ENCODE peak calls at places on chromosomes 3 and 15, in four cellular contexts. E is GM12891, V is GM12878, D is HL-60. C is an unnamed sample.

GRCh38 chr3:28077566-28077965 is 163.9 kb upstream of the CMC1 start:
- DNase-seq in E (no peak), V (no peak), D (no peak), C (no peak)

GRCh38 chr15:65006876-65007275 is 17.2 kb upstream of the SPG21 start:
- DNase-seq in E (no peak), V (no peak), D (no peak), C (no peak)

GRCh38 chr3:46214751-46215352 is 6.7 kb upstream of the CCR1 start:
- DNase-seq in E (no peak), V (no peak), D (peak), C (no peak)

GRCh38 chr3:48607519-48607918 is 1.9 kb downstream of the UQCRC1 start:
- DNase-seq in E (no peak), V (no peak), D (no peak), C (no peak)

GRCh38 chr15:49438970-49439631 is 16.1 kb downstream of the FGF7 start:
- DNase-seq in E (no peak), V (peak), D (peak), C (no peak)

GRCh38 chr3:39154323-39155021 is 1.1 kb upstream of the CSRNP1 start:
- DNase-seq in E (no peak), V (no peak), D (no peak), C (peak)

GRCh38 chr3:48662753-48663488 is at the start of gene CELSR3:
- DNase-seq in E (no peak), V (peak), D (peak), C (peak)

GRCh38 chr15:92097473-92098178 is 244.1 kb downstream of the SLCO3A1 start:
- DNase-seq in E (no peak), V (peak), D (peak), C (peak)

GRCh38 chr3:23981955-23982354 is 36.9 kb downstream of the NR1D2 start:
- DNase-seq in E (no peak), V (no peak), D (no peak), C (no peak)

GRCh38 chr15:94225616-94226015 is 5.7 kb upstream of the MCTP2 start:
- DNase-seq in E (no peak), V (no peak), D (no peak), C (no peak)

GRCh38 chr3:32106929-32107362 is 526 bp downstream of the GPD1L start:
- DNase-seq in E (peak), V (no peak), D (peak), C (peak)
- TF ChIP-seq SPI1 in E (no peak), V (no peak), D (no peak), C (no peak)

DNA sequence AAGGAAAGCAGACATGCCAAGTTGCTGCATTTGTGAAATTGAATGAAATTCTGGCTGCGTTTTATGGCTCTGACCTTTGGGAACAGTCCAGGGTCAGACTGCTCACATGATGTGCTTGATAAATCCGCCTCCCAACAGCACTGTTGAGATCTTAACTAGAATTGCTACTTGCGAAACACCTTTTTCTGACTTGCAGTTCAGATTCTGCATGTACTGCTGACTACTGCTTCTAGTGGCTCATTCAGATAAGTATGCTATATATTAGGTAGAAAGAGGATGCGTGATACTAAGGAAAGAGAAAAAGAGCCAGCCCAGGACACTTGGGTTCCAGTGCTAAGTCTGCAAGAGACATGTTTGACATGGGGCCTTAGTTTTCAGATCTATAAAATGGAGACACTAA is 129.4 kb downstream of the LPP start:
- DNase-seq in E (no peak), V (no peak), D (no peak), C (no peak)
- TF ChIP-seq SPI1 in E (no peak), V (no peak), D (no peak), C (no peak)

GRCh38 chr3:151895478-151895877 is 22.0 kb downstream of the SUCNR1 start:
- DNase-seq in E (no peak), V (no peak), D (no peak), C (no peak)
- TF ChIP-seq SPI1 in E (no peak), V (no peak), D (no peak), C (no peak)

GRCh38 chr3:52291508-52292181 is 4.0 kb downstream of the GLYCTK start:
- DNase-seq in E (peak), V (no peak), D (peak), C (peak)
- TF ChIP-seq SPI1 in E (no peak), V (no peak), D (no peak), C (no peak)

DNA sequence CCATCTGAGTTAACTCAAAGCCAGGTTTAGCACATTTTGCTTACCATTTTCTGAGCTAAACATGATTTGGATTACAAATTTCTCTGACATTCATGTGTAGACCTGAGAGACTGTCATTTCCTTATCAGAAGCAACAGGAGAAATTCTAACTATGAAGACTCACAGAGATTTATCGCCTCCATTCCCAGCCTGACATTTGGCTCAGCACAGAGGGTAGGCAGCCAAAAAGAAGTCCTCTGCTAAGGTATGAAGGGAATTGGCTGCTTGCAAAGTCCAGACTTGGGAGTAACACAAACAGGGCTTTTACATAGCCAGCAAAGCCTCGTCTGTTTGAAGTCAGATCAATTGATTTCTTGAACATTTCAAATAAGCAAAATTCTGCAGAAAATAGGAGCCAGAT is 57.1 kb upstream of the CMSS1 start:
- DNase-seq in E (no peak), V (no peak), D (no peak), C (no peak)
- TF ChIP-seq SPI1 in E (no peak), V (no peak), D (no peak), C (no peak)

DNA sequence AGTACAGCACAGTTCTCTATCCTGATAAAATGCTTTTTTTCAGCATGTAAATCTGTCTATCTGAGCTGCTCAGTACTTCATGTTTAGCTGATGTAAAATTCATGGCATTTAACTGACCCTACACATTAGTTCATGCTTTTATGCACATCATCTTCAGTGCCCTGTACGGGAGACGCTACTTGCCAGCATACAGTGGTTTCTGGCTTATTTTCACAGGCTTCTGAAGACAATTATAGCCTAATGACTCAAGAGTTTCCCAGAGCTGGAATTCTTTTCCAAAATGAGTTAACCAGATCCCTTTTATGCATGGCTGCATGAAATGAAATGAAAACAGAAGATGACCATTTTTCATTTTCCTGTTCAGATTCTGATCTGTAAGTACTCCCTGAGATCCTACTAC is 1061.5 kb downstream of the ROBO2 start:
- DNase-seq in E (no peak), V (no peak), D (no peak), C (no peak)
- TF ChIP-seq SPI1 in E (no peak), V (no peak), D (no peak), C (no peak)

C was measured in K562.